ENCODE peak calls at places on chromosomes 5 and 9, in eight cellular contexts. X, W, Y, N, L, D, P and E are unnamed samples. For H3K27me3, the result is how much of the 10 kb centered on the place peaks cover.

GRCh38 chr5:179668404-179668803 is 12.4 kb downstream of the CBY3 start:
- DNase-seq in L (peak), P (no peak), W (peak), X (no peak), N (peak), D (no peak), Y (no peak), E (no peak)

GRCh38 chr9:117487555-117488175 is 72.8 kb upstream of the ASTN2 start:
- DNase-seq in Y (peak), X (peak), W (peak), D (peak), L (peak), N (peak), P (peak), E (peak)

GRCh38 chr9:101445353-101446029 is 9.9 kb upstream of the ALDOB start:
- DNase-seq in L (no peak), P (no peak), Y (no peak), X (no peak), N (no peak), D (no peak), W (no peak), E (no peak)

GRCh38 chr9:114282926-114283325 is 40.0 kb upstream of the ORM1 start:
- DNase-seq in X (no peak), Y (peak), L (no peak), D (peak), W (no peak), N (no peak), P (peak), E (peak)

GRCh38 chr9:121059998-121060636 is 10.0 kb upstream of the C5 start:
- DNase-seq in N (no peak), D (peak), P (no peak), L (no peak), X (peak), W (no peak), Y (no peak), E (no peak)

GRCh38 chr5:139646912-139647391 is 1.2 kb upstream of the CXXC5 start:
- DNase-seq in X (no peak), Y (peak), N (no peak), P (peak), W (peak), L (peak), D (peak), E (no peak)

GRCh38 chr9:16266648-16267276 is 603.7 kb downstream of the BNC2 start:
- DNase-seq in N (no peak), D (no peak), X (no peak), Y (no peak), P (no peak), L (no peak), W (no peak), E (no peak)

GRCh38 chr9:14616188-14616982 is 76.8 kb downstream of the ZDHHC21 start:
- DNase-seq in X (no peak), D (no peak), L (no peak), W (no peak), P (no peak), Y (no peak), N (no peak), E (no peak)

GRCh38 chr9:27413507-27414214 is 110.4 kb upstream of the IFNK start:
- DNase-seq in Y (no peak), L (no peak), N (no peak), W (no peak), D (no peak), P (no peak), X (no peak), E (no peak)

GRCh38 chr5:22892441-22892840 is 39.3 kb upstream of the CDH12 start:
- DNase-seq in P (no peak), N (no peak), L (no peak), Y (no peak), W (no peak), X (no peak), D (no peak), E (no peak)

GRCh38 chr9:126397056-126397455 is 70.4 kb downstream of the MVB12B start:
- DNase-seq in P (no peak), X (no peak), Y (no peak), L (no peak), D (no peak), W (peak), N (peak), E (no peak)

GRCh38 chr5:61637566-61637965 is 305.5 kb downstream of the ZSWIM6 start:
- DNase-seq in L (no peak), P (no peak), D (no peak), Y (no peak), W (no peak), N (no peak), X (no peak), E (no peak)

GRCh38 chr9:134413890-134414731 is 87.9 kb downstream of the RXRA start:
- DNase-seq in X (peak), P (peak), L (peak), D (peak), N (peak), W (peak), Y (peak), E (peak)

GRCh38 chr9:108876425-108876824 is 14.4 kb downstream of the ACTL7A start:
- DNase-seq in X (no peak), D (no peak), W (no peak), P (no peak), Y (no peak), N (no peak), L (no peak), E (no peak)

GRCh38 chr9:99056876-99057664 is 47.8 kb upstream of the TGFBR1 start:
- DNase-seq in W (no peak), D (no peak), X (no peak), N (no peak), L (no peak), Y (no peak), P (no peak), E (no peak)

GRCh38 chr5:98905857-98906688 is 22.7 kb downstream of the CHD1 start:
- DNase-seq in N (no peak), D (no peak), X (no peak), Y (no peak), W (no peak), P (no peak), L (no peak), E (no peak)

GRCh38 chr9:91711755-91712591 is 238.1 kb downstream of the ROR2 start:
- DNase-seq in P (no peak), W (peak), X (no peak), N (no peak), L (peak), D (no peak), Y (no peak), E (peak)

GRCh38 chr5:153752890-153753289 is 262.4 kb downstream of the GRIA1 start:
- DNase-seq in Y (no peak), D (no peak), X (no peak), P (no peak), N (no peak), L (no peak), W (no peak), E (no peak)

GRCh38 chr5:15889001-15889400 is 290.6 kb downstream of the MARCHF11 start:
- DNase-seq in P (no peak), Y (no peak), X (no peak), L (no peak), N (no peak), D (no peak), W (no peak), E (no peak)

GRCh38 chr9:97504381-97505216 is 3.1 kb downstream of the TMOD1 start:
- DNase-seq in W (no peak), Y (no peak), L (no peak), N (no peak), P (no peak), D (peak), X (no peak), E (no peak)
- H3K27me3 ChIP-seq in W (half or more), Y (under half), L (under half), N (under half), P (under half), D (under half), X (under half), E (under half)

GRCh38 chr5:160174780-160175437 is 54.4 kb upstream of the FABP6 start:
- DNase-seq in L (no peak), D (no peak), Y (no peak), P (no peak), W (no peak), N (no peak), X (no peak), E (no peak)
- H3K27ac ChIP-seq in L (no peak), D (peak), Y (no peak), P (no peak), W (no peak), N (no peak), X (peak), E (no peak)

DNA sequence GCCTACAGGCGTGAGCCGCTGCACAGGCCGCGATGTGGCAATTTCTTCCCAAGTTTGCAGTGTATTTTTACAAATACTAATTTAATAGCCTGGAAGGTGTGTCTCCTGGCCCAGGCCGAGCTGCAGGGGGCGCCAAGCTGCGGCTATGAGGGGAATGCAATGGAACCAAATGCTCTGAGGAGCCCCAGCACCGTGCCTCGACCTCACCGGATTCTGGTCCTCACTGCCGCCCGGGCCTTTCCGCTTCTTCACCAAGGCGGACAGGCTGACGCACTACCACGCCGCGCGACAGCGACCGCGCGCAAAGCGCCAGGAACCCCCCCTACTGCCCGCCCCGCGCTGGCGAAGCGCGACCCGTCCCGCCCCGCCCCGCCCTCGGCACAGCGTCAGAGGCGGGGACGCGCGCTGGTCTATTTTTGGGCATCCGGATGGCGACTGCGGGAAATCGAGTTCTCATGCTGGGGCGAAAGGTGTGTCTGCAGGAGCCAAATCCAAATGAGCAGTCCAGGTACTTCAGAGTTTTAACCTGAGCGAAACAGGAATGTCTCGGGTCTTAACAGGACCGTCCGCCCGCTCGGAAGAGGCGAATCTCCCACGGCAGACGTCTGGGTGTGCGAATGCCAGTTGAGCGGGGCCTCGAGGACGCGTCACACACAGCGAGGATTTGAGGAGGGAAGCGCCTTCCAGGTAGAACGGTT is 31.7 kb upstream of the PRXL2C start:
- DNase-seq in D (peak), N (peak), P (peak), L (peak), X (peak), W (peak), Y (peak), E (peak)
- TF ChIP-seq CTCF in D (peak), N (no peak), P (peak), L (peak), X (peak), W (peak), Y (peak), E (peak)

GRCh38 chr9:92947268-92948031 is at the start of gene FGD3:
- DNase-seq in X (no peak), Y (peak), P (no peak), L (peak), D (no peak), W (no peak), N (peak), E (no peak)
- H3K27me3 ChIP-seq in X (under half), Y (under half), P (under half), L (under half), D (under half), W (under half), N (under half), E (under half)

GRCh38 chr5:54178207-54178606 is 132.2 kb downstream of the ARL15 start:
- DNase-seq in X (no peak), L (no peak), N (no peak), D (no peak), Y (no peak), P (no peak), W (no peak), E (no peak)

GRCh38 chr5:54184797-54185196 is 125.6 kb downstream of the ARL15 start:
- DNase-seq in P (no peak), Y (no peak), X (no peak), D (no peak), N (no peak), W (no peak), L (no peak), E (no peak)

GRCh38 chr5:54178991-54179390 is 131.4 kb downstream of the ARL15 start:
- DNase-seq in D (no peak), L (no peak), N (no peak), P (no peak), X (no peak), W (no peak), Y (no peak), E (no peak)

GRCh38 chr5:54177058-54177457 is 133.3 kb downstream of the ARL15 start:
- DNase-seq in L (no peak), N (no peak), D (no peak), X (no peak), Y (no peak), W (no peak), P (no peak), E (no peak)

DNA sequence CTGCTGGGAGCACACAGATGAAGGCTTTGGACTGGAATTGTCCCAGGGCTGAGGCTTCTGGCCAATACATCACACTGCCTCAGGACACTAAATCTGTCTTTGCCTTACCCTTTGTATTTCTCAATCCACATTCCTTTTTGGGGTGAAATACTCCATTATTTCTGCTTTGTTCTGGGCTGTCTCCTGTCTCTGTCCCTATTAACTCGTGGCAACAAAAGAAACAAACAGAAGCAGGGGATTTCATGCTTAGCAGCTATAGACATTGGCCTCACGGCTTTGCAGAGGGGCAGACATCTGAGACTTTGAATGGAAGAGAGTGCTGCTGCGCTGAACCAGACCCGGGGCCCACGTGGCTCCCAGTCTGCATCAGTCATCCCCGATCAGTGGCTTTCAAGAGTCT is 129.8 kb downstream of the ARL15 start:
- DNase-seq in D (no peak), W (no peak), X (no peak), Y (no peak), P (no peak), N (no peak), L (no peak), E (no peak)
- H3K27ac ChIP-seq in D (no peak), W (no peak), X (no peak), Y (no peak), P (no peak), N (no peak), L (no peak), E (no peak)

DNA sequence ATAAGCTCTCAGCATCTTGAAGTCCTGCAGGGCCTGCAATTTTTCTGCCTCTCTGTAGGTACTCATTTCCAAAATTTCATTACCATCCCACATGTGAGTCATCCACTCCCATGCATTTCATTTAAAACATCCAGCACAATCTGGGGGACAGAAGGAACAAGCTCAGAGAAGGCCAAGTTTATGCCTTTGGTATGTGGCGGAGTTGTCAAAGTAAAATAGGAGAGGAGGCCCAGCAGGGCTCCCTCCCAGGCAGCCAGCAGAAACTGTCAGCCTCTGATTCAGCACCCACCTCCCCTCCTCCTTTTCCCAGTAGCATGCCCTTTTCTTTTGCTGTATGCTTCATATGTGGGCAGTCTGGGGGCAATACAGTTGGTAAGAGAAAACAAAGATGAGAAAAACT is 126.4 kb upstream of the ZNF366 start:
- DNase-seq in Y (no peak), D (peak), X (no peak), N (no peak), L (no peak), W (no peak), P (no peak), E (no peak)
- TF ChIP-seq CTCF in Y (no peak), D (no peak), X (no peak), N (no peak), L (no peak), W (no peak), P (no peak), E (no peak)

DNA sequence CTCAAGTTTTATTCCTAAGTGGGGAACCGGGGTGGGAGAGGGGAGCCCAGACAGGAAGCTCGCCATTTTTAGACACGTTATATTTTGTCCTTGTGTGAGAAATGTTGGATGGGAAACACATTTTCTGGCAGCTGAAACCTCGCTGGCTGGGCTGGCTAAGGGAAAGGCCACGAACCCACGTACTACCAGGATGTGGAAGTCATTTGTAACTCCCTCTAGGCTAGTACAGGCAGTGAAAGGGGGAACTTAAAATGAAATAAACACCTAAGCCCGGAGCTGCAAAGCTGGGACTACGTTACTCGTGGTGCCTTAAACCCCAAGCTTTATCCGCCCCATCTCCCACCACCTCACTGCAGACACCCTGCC is 42.5 kb downstream of the TMEM174 start:
- DNase-seq in W (no peak), Y (no peak), L (no peak), D (no peak), P (no peak), X (no peak), N (no peak), E (no peak)
- H3K27me3 ChIP-seq in W (half or more), Y (under half), L (under half), D (under half), P (under half), X (half or more), N (under half), E (half or more)

GRCh38 chr5:158461240-158461854 is 602.4 kb upstream of the CLINT1 start:
- DNase-seq in D (peak), X (no peak), P (peak), W (no peak), L (no peak), Y (peak), N (no peak), E (no peak)
- H3K27ac ChIP-seq in D (peak), X (no peak), P (no peak), W (peak), L (no peak), Y (peak), N (no peak), E (no peak)

GRCh38 chr5:134224905-134225779 is 731 bp downstream of the PPP2CA start:
- DNase-seq in P (peak), D (peak), W (peak), L (peak), N (peak), X (peak), Y (peak), E (peak)
- TF ChIP-seq CTCF in P (no peak), D (peak), W (peak), L (no peak), N (no peak), X (peak), Y (peak), E (peak)